ENCODE peak calls at places on chromosomes 7 and 10, in ten cellular contexts. F, I, T, Y, X, H, V, K, B and D are unnamed samples.

GRCh38 chr10:128846927-128847326 is 620.1 kb upstream of the MGMT start:
- DNase-seq in X (no peak), I (no peak), F (peak; percentile 23), Y (no peak), B (no peak), H (no peak), T (no peak), K (no peak), V (no peak), D (no peak)

GRCh38 chr10:50988792-50989191 is 85.5 kb upstream of the PRKG1 start:
- DNase-seq in K (peak; percentile 69), B (no peak), Y (no peak), V (no peak), X (no peak), F (no peak), H (no peak), T (no peak), I (no peak), D (no peak)

GRCh38 chr7:55130079-55130476 is 111.3 kb downstream of the EGFR start:
- DNase-seq in V (no peak), K (peak; percentile 42), I (no peak), X (no peak), H (no peak), B (no peak), T (no peak), Y (no peak), F (no peak), D (no peak)

GRCh38 chr7:2956526-2957368 is 86.9 kb downstream of the CARD11 start:
- DNase-seq in K (peak; percentile 53), V (peak; percentile 48), I (no peak), Y (no peak), T (peak; percentile 64), H (no peak), B (peak; percentile 74), X (no peak), F (peak; percentile 75), D (no peak)

GRCh38 chr10:104077282-104078151 is 8.2 kb downstream of the COL17A1 start:
- DNase-seq in I (peak; percentile 63), T (no peak), V (no peak), B (no peak), H (no peak), X (no peak), K (no peak), F (no peak), Y (no peak), D (no peak)

GRCh38 chr10:61628875-61629513 is 33.7 kb upstream of the CABCOCO1 start:
- DNase-seq in X (no peak), K (peak; percentile 92), Y (no peak), F (no peak), H (no peak), I (no peak), T (peak; percentile 73), B (no peak), V (no peak), D (no peak)

GRCh38 chr7:1197997-1198632 is 34.6 kb upstream of the UNCX start:
- DNase-seq in H (no peak), X (no peak), I (no peak), B (no peak), F (no peak), T (no peak), Y (no peak), K (peak; percentile 78), V (no peak), D (no peak)

GRCh38 chr7:73983437-73984164 is 44.4 kb upstream of the ELN start:
- DNase-seq in V (no peak), X (no peak), I (no peak), F (no peak), B (no peak), K (no peak), T (no peak), Y (no peak), H (no peak), D (peak; percentile 43)

GRCh38 chr10:7410306-7410799 is 481 bp downstream of the SFMBT2 start:
- DNase-seq in Y (no peak), H (no peak), B (peak; percentile 78), V (peak; percentile 41), T (no peak), I (peak; percentile 68), F (peak; percentile 84), K (peak; percentile 22), X (peak; percentile 6), D (peak; percentile 65)

GRCh38 chr10:7274293-7274692 is 136.5 kb downstream of the SFMBT2 start:
- DNase-seq in T (no peak), V (no peak), B (no peak), X (no peak), H (no peak), K (no peak), I (no peak), F (no peak), Y (no peak), D (no peak)

GRCh38 chr7:6501586-6502564 is 49.4 kb downstream of the GRID2IP start:
- DNase-seq in F (no peak), K (no peak), B (no peak), T (no peak), X (no peak), V (no peak), H (no peak), I (no peak), Y (no peak), D (no peak)

GRCh38 chr10:123945506-123945905 is 53.9 kb upstream of the CPXM2 start:
- DNase-seq in K (no peak), F (no peak), H (no peak), Y (no peak), X (no peak), V (no peak), T (peak; percentile 8), B (no peak), I (peak; percentile 42), D (no peak)

GRCh38 chr7:23449941-23450340 is 20.4 kb downstream of the IGF2BP3 start:
- DNase-seq in H (no peak), T (no peak), Y (no peak), V (no peak), I (no peak), K (no peak), F (no peak), B (no peak), X (no peak), D (no peak)

GRCh38 chr10:111650088-111650487 is 533.5 kb downstream of the GPAM start:
- DNase-seq in V (no peak), H (no peak), F (no peak), I (peak; percentile 46), B (no peak), K (no peak), X (no peak), Y (no peak), T (no peak), D (no peak)

GRCh38 chr7:111638048-111638447 is 75.8 kb upstream of the IMMP2L start:
- DNase-seq in X (no peak), B (no peak), F (no peak), V (no peak), Y (no peak), K (peak; percentile 50), T (no peak), H (no peak), I (no peak), D (no peak)

GRCh38 chr7:5296627-5297226 is 14.0 kb downstream of the SLC29A4 start:
- DNase-seq in T (no peak), H (no peak), Y (peak; percentile 38), K (no peak), V (peak; percentile 61), I (peak; percentile 94), B (peak; percentile 84), F (no peak), X (peak; percentile 76), D (peak; percentile 95)

GRCh38 chr10:67725567-67725966 is 29.6 kb upstream of the CTNNA3 start:
- DNase-seq in T (no peak), H (no peak), F (no peak), K (no peak), X (no peak), Y (no peak), V (no peak), I (no peak), B (no peak), D (no peak)

GRCh38 chr7:91239772-91240171 is 24.5 kb upstream of the FZD1 start:
- DNase-seq in X (no peak), F (no peak), V (no peak), K (no peak), B (no peak), H (no peak), Y (no peak), T (no peak), I (no peak), D (no peak)

GRCh38 chr10:86443069-86443468 is 76.5 kb upstream of the GRID1 start:
- DNase-seq in K (peak; percentile 44), B (no peak), V (no peak), T (no peak), Y (no peak), H (no peak), I (no peak), F (no peak), X (no peak), D (no peak)

GRCh38 chr7:134730359-134730758 is 49.1 kb upstream of the CALD1 start:
- DNase-seq in F (no peak), B (no peak), I (no peak), X (no peak), T (no peak), Y (no peak), V (no peak), K (peak; percentile 75), H (no peak), D (no peak)

GRCh38 chr7:73774923-73775322 is 4.9 kb upstream of the CLDN3 start:
- DNase-seq in I (no peak), B (no peak), Y (no peak), T (no peak), V (no peak), K (peak; percentile 22), H (no peak), X (no peak), F (no peak), D (no peak)

GRCh38 chr10:71187600-71187999 is 24.8 kb upstream of the UNC5B start:
- DNase-seq in K (peak; percentile 80), B (no peak), X (no peak), V (no peak), Y (no peak), F (peak; percentile 46), T (no peak), H (no peak), I (no peak), D (no peak)

GRCh38 chr7:87092568-87093091 is 33.2 kb upstream of the ELAPOR2 start:
- DNase-seq in B (no peak), I (no peak), H (no peak), Y (no peak), F (no peak), X (no peak), V (no peak), T (no peak), K (no peak), D (no peak)

GRCh38 chr7:111333010-111333409 is 229.3 kb downstream of the IMMP2L start:
- DNase-seq in B (no peak), I (no peak), Y (no peak), H (no peak), T (no peak), X (no peak), V (no peak), K (no peak), F (no peak), D (no peak)

GRCh38 chr7:16411391-16411790 is 9.9 kb downstream of the CRPPA start:
- DNase-seq in K (no peak), Y (no peak), V (no peak), H (no peak), F (no peak), X (no peak), B (no peak), T (peak; percentile 31), I (no peak), D (no peak)

GRCh38 chr10:70851597-70852475 is 36.1 kb downstream of the SGPL1 start:
- DNase-seq in B (no peak), H (no peak), T (no peak), K (no peak), X (no peak), F (no peak), Y (no peak), I (no peak), V (no peak), D (no peak)

GRCh38 chr7:107166702-107167426 is 1.9 kb upstream of the HBP1 start:
- DNase-seq in H (no peak), B (no peak), Y (no peak), K (no peak), I (no peak), X (no peak), V (no peak), T (no peak), F (no peak), D (no peak)

GRCh38 chr10:70333268-70333667 is 49.2 kb downstream of the LRRC20 start:
- DNase-seq in B (no peak), X (no peak), V (no peak), K (no peak), I (no peak), T (no peak), H (no peak), F (no peak), Y (no peak), D (no peak)